ENCODE peak calls at places on chromosomes 1 and 21, in nine cellular contexts. R, Z, J, I, E, B, G, D and P are unnamed samples.

GRCh38 chr1:152880907-152881306 is 2.8 kb downstream of the SMCP start:
- DNase-seq in R (no peak), Z (no peak), J (no peak), I (no peak), E (no peak), B (no peak), G (no peak), D (no peak), P (no peak)

GRCh38 chr1:24996983-24997893 is 67.2 kb upstream of the RUNX3 start:
- DNase-seq in R (no peak), Z (no peak), J (no peak), I (peak; percentile 64), E (peak; percentile 79), B (no peak), G (no peak), D (no peak), P (no peak)

GRCh38 chr21:28639742-28640141 is 352.9 kb downstream of the LTN1 start:
- DNase-seq in R (peak; percentile 61), Z (no peak), J (no peak), I (no peak), E (no peak), B (no peak), G (no peak), D (no peak), P (no peak)

GRCh38 chr1:59757185-59757747 is 57.5 kb upstream of the HOOK1 start:
- DNase-seq in R (no peak), Z (no peak), J (no peak), I (no peak), E (no peak), B (no peak), G (no peak), D (no peak), P (no peak)

GRCh38 chr1:110341872-110342331 is 2.7 kb downstream of the RBM15 start:
- DNase-seq in R (peak; percentile 29), Z (no peak), J (no peak), I (no peak), E (no peak), B (no peak), G (no peak), D (no peak), P (no peak)

GRCh38 chr1:29406814-29407213 is 170.5 kb downstream of the PTPRU start:
- DNase-seq in R (no peak), Z (no peak), J (no peak), I (no peak), E (no peak), B (no peak), G (no peak), D (no peak), P (no peak)

GRCh38 chr1:222096883-222097282 is 355.0 kb upstream of the DUSP10 start:
- DNase-seq in R (no peak), Z (no peak), J (no peak), I (no peak), E (no peak), B (no peak), G (no peak), D (no peak), P (no peak)

GRCh38 chr1:20343937-20344302 is 53.2 kb downstream of the VWA5B1 start:
- DNase-seq in R (no peak), Z (no peak), J (no peak), I (no peak), E (no peak), B (no peak), G (no peak), D (no peak), P (no peak)

GRCh38 chr1:53454019-53454418 is 5.2 kb upstream of the DMRTB1 start:
- DNase-seq in R (no peak), Z (no peak), J (no peak), I (no peak), E (no peak), B (no peak), G (no peak), D (no peak), P (no peak)

GRCh38 chr1:193448682-193449461 is 262.5 kb upstream of the B3GALT2 start:
- DNase-seq in R (no peak), Z (no peak), J (peak; percentile 67), I (peak; percentile 78), E (peak; percentile 35), B (no peak), G (no peak), D (no peak), P (no peak)

GRCh38 chr21:37412603-37413360 is 46.2 kb downstream of the DYRK1A start:
- DNase-seq in R (no peak), Z (no peak), J (no peak), I (no peak), E (no peak), B (no peak), G (no peak), D (no peak), P (no peak)

GRCh38 chr1:81978945-81979344 is 178.2 kb downstream of the ADGRL2 start:
- DNase-seq in R (peak; percentile 57), Z (no peak), J (no peak), I (no peak), E (no peak), B (no peak), G (no peak), D (no peak), P (no peak)

GRCh38 chr1:64073705-64074104 is 129.7 kb upstream of the UBE2U start:
- DNase-seq in R (peak; percentile 49), Z (no peak), J (no peak), I (no peak), E (no peak), B (no peak), G (no peak), D (no peak), P (no peak)

GRCh38 chr1:55931272-55931940 is 648.0 kb downstream of the PLPP3 start:
- DNase-seq in R (no peak), Z (no peak), J (no peak), I (no peak), E (no peak), B (no peak), G (no peak), D (no peak), P (no peak)

GRCh38 chr21:33760641-33761103 is 118.4 kb downstream of the ITSN1 start:
- DNase-seq in R (no peak), Z (no peak), J (no peak), I (no peak), E (no peak), B (no peak), G (no peak), D (no peak), P (no peak)

GRCh38 chr1:226598455-226598849 is 49.9 kb downstream of the STUM start:
- DNase-seq in R (no peak), Z (no peak), J (no peak), I (no peak), E (no peak), B (no peak), G (no peak), D (no peak), P (no peak)

GRCh38 chr1:12460911-12461621 is 156.9 kb downstream of the DHRS3 start:
- DNase-seq in R (peak; percentile 78), Z (no peak), J (no peak), I (no peak), E (no peak), B (no peak), G (no peak), D (peak; percentile 60), P (no peak)

GRCh38 chr1:12457771-12458170 is 160.2 kb downstream of the DHRS3 start:
- DNase-seq in R (no peak), Z (no peak), J (no peak), I (no peak), E (no peak), B (no peak), G (no peak), D (no peak), P (no peak)

GRCh38 chr1:12458571-12458970 is 159.4 kb downstream of the DHRS3 start:
- DNase-seq in R (no peak), Z (no peak), J (no peak), I (no peak), E (no peak), B (no peak), G (no peak), D (no peak), P (no peak)

GRCh38 chr1:12461764-12462163 is 156.2 kb downstream of the DHRS3 start:
- DNase-seq in R (no peak), Z (no peak), J (no peak), I (no peak), E (no peak), B (no peak), G (no peak), D (no peak), P (no peak)

GRCh38 chr1:12460121-12460520 is 157.9 kb downstream of the DHRS3 start:
- DNase-seq in R (no peak), Z (no peak), J (no peak), I (no peak), E (no peak), B (no peak), G (no peak), D (peak; percentile 46), P (no peak)
- H3K4me1 ChIP-seq in R (peaks cover 23% of the 10 kb centered on the region), Z (no peaks in the 10 kb centered on the region), J (peaks cover 27% of the 10 kb centered on the region), I (peaks cover 12% of the 10 kb centered on the region), E (peaks cover 34% of the 10 kb centered on the region), B (peaks cover 57% of the 10 kb centered on the region), G (peaks cover 17% of the 10 kb centered on the region), D (peaks cover 93% of the 10 kb centered on the region), P (peaks cover 97% of the 10 kb centered on the region)

DNA sequence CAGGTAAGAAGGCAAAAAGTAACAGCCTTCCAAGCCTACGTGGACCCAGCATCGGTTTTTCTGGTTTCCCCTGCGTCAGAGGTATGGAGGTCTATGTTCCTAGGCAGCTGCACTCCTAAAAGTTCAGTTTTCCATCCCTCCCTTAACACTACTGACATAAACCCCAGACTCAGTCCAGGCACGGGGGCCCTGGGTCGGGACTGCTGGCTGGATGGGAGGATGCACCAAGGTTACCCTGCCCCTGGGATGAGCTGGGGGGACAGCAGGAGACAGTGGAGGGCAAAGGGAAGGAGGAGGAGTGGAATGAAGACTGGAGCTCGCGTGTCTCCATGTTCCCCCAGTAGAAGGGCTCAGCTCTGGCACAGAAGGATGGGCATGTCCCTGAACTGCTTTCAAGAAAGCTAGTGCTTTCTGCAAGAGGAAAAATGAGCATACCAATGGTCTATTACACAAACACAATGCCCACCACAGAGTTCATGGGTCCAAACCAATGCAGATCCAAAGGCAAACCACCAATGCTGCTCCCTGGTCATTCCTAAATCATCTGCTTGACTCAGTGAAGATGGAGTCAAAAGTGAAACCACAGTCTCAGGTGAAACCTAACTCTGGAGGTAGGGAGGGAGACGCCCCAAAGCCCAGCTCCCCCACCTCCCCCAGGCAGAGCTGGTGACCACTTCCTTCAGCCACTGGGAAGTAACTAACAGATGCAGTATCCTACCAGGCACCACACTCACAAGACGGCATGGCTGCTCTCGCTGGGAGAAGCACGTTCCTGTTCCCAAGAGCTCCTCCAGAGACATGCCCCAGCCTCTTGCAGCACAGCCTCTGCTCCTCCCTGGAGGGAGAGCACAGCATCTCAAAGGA is 54.9 kb downstream of the CD46 start:
- DNase-seq in R (no peak), Z (no peak), J (no peak), I (peak; percentile 65), E (no peak), B (no peak), G (no peak), D (no peak), P (no peak)
- H3K4me1 ChIP-seq in R (no peaks in the 10 kb centered on the region), Z (peaks cover 27% of the 10 kb centered on the region), J (peaks cover 45% of the 10 kb centered on the region), I (peaks cover 11% of the 10 kb centered on the region), E (peaks cover 35% of the 10 kb centered on the region), B (peaks cover 40% of the 10 kb centered on the region), G (no peaks in the 10 kb centered on the region), D (peaks cover 90% of the 10 kb centered on the region), P (peaks cover 59% of the 10 kb centered on the region)

GRCh38 chr21:39087238-39087975 is 95.8 kb downstream of the PSMG1 start:
- DNase-seq in R (peak; percentile 40), Z (no peak), J (no peak), I (no peak), E (no peak), B (no peak), G (no peak), D (peak; percentile 68), P (no peak)
- H3K4me1 ChIP-seq in R (peaks cover 13% of the 10 kb centered on the region), Z (no peaks in the 10 kb centered on the region), J (no peaks in the 10 kb centered on the region), I (no peaks in the 10 kb centered on the region), E (no peaks in the 10 kb centered on the region), B (no peaks in the 10 kb centered on the region), G (no peaks in the 10 kb centered on the region), D (peaks cover 32% of the 10 kb centered on the region), P (peaks cover 31% of the 10 kb centered on the region)

GRCh38 chr1:16367968-16368910 is 1.2 kb downstream of the SZRD1 start:
- DNase-seq in R (peak; percentile 74), Z (no peak), J (no peak), I (peak; percentile 45), E (no peak), B (no peak), G (no peak), D (no peak), P (no peak)
- H3K4me1 ChIP-seq in R (peaks cover 12% of the 10 kb centered on the region), Z (peaks cover 8% of the 10 kb centered on the region), J (peaks cover 53% of the 10 kb centered on the region), I (peaks cover 49% of the 10 kb centered on the region), E (peaks cover 44% of the 10 kb centered on the region), B (peaks cover 49% of the 10 kb centered on the region), G (peaks cover 31% of the 10 kb centered on the region), D (peaks cover 53% of the 10 kb centered on the region), P (peaks cover 85% of the 10 kb centered on the region)